ENCODE peak calls at places on chromosomes 3 and 15, in four cellular contexts. B, F, Q and N are unnamed samples.

GRCh38 chr3:124119056-124119721 is 127.3 kb upstream of the ROPN1 start:
- DNase-seq in Q (no peak), F (no peak), B (no peak), N (no peak)

GRCh38 chr3:20041197-20041780 is 1.0 kb downstream of the KAT2B start:
- DNase-seq in Q (peak; percentile 61), F (peak; percentile 91), B (peak; percentile 87), N (peak; percentile 92)

GRCh38 chr3:72307438-72308105 is 522.6 kb upstream of the PROK2 start:
- DNase-seq in Q (no peak), B (no peak), F (no peak), N (no peak)

GRCh38 chr3:133932009-133932408 is 36.3 kb upstream of the RAB6B start:
- DNase-seq in B (no peak), Q (no peak), F (no peak), N (peak; percentile 56)

GRCh38 chr3:50297384-50297775 is 1.8 kb downstream of the HYAL3 start:
- DNase-seq in Q (no peak), F (no peak), B (no peak), N (no peak)

GRCh38 chr3:40602778-40603385 is 78.1 kb downstream of the ZNF621 start:
- DNase-seq in F (no peak), Q (no peak), B (no peak), N (no peak)

GRCh38 chr3:9703736-9704342 is at the start of gene CPNE9:
- DNase-seq in F (peak; percentile 87), Q (no peak), B (no peak), N (no peak)

GRCh38 chr3:55160241-55160877 is 232.5 kb upstream of the LRTM1 start:
- DNase-seq in F (no peak), Q (no peak), B (peak; percentile 27), N (peak; percentile 60)

GRCh38 chr3:88334187-88334868 is 184.6 kb downstream of the C3orf38 start:
- DNase-seq in B (no peak), Q (no peak), F (no peak), N (no peak)

GRCh38 chr3:129592362-129593150 is 13.9 kb downstream of the PLXND1 start:
- DNase-seq in B (no peak), Q (no peak), F (peak; percentile 87), N (peak; percentile 88)

GRCh38 chr3:113261996-113262665 is 50.8 kb downstream of the BOC start:
- DNase-seq in B (no peak), F (no peak), Q (peak; percentile 15), N (no peak)

GRCh38 chr3:171230857-171231256 is 204.3 kb upstream of the SLC2A2 start:
- DNase-seq in B (no peak), Q (no peak), F (no peak), N (no peak)

GRCh38 chr15:56174649-56175048 is 69.0 kb downstream of the RFX7 start:
- DNase-seq in B (no peak), F (no peak), Q (no peak), N (no peak)

GRCh38 chr15:56180851-56181250 is 62.8 kb downstream of the RFX7 start:
- DNase-seq in Q (no peak), F (no peak), B (no peak), N (no peak)

DNA sequence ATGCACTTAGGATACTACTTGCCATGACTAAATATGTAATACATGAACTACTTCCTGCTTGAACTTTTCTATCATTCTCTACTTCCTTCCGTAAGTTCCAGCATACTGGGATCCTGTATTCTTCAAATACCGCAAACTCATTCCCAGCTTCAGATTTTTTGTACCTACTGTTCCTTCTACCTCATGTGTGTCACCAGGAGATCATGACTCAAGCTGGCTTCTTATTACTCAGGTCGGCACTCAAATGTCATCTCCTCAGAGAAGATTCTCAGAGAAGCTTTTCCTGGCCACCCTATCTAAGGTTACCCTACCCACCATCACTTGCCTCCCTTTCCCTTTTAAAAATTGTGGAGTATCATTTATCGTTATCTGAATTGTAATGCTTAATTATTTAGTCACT is 66.7 kb downstream of the RFX7 start:
- DNase-seq in B (no peak), F (no peak), Q (no peak), N (no peak)
- TF ChIP-seq POLR2AphosphoS5 in B (no peak), F (no peak), Q (no peak), N (no peak)

GRCh38 chr15:40872791-40873526 is 1.1 kb downstream of the RHOV start:
- DNase-seq in Q (no peak), B (no peak), F (peak; percentile 76), N (no peak)

GRCh38 chr15:40875996-40876740 is 2.1 kb upstream of the RHOV start:
- DNase-seq in F (no peak), B (no peak), Q (no peak), N (no peak)

GRCh38 chr15:40871749-40872617 is 2.1 kb downstream of the RHOV start:
- DNase-seq in F (no peak), B (peak; percentile 85), Q (no peak), N (no peak)

GRCh38 chr15:40870716-40871115 is 3.3 kb downstream of the RHOV start:
- DNase-seq in Q (no peak), B (no peak), F (no peak), N (no peak)

DNA sequence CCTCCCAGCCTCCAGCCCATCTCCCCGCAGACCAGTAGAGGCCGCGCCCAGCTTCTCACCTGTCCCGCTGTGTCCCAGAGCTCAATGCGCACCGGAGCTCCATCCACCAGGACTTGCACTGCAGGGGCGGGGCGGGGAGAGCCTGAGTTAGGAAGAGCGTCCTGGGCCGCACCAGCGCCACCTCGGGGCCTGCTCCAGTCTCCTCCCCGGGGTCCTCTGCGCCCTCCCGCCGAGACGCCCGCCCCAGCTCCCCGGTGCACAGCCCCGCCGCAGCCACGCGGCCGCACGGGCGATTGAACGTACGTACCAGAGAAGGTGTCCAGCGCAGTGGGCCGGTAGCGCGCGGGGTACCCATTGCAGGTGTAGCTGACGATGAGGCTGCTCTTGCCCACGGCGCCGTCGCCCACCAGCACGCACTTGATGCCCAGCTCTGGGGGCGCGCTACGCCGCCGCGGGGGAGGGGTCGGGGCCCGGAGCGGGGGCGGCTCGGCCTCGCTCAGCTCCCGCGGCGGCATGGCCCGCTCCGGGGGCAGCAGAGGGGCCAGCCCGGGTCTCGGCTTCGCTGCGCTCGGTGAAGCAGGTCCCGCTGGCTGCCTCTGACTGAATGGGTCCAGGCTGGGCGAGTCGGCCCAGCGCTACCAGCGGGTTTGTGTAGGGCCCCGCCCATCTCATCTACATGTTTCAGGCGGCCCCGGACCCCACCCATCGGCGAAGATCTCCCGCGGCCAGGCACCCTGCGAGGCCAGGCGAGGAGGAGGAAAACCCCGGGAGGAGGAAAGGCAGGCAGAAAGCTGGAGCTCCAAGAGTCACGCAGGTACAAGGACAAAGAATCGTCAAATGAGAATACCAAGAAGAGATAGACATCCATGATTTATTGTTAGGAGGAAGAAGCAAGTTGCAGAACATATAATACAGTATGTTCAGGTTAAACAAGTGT is at the start of gene RHOV:
- DNase-seq in B (peak; percentile 82), Q (peak; percentile 62), F (peak; percentile 90), N (peak; percentile 80)
- H3K27ac ChIP-seq in B (peak within 1 kb of the TSS; percentile 67), Q (no peak within 1 kb of the TSS), F (peak within 1 kb of the TSS; percentile 58), N (peak within 1 kb of the TSS; percentile 92)

DNA sequence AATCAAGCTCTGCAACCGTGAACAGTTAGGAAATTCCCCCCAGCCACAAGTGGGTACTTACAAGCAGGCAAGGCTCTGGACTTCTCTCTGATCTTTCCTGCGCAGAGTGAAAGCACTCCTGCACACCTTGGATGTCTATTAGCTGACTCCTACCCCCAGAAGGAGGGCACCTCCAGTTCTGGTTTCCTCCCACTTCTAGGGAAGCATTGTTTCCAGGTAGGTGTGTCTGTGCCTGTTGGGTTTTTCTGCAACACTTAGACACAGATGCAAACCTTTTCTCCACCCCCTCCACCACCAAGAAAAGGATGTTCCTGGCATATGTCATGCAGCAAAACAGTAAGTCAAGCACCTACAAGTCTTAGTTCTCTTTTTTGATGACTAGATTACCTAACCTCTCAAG is at the start of gene ZBED2:
- DNase-seq in F (no peak), B (no peak), Q (no peak), N (no peak)
- TF ChIP-seq EP300 in F (no peak), B (no peak), Q (no peak), N (no peak)

GRCh38 chr15:100897873-100898490 is 18.4 kb downstream of the ALDH1A3 start:
- DNase-seq in F (peak; percentile 76), Q (no peak), B (no peak), N (no peak)
- TF ChIP-seq POLR2AphosphoS5 in F (no peak), Q (no peak), B (no peak), N (no peak)

GRCh38 chr15:91865486-91865885 is 12.0 kb downstream of the SLCO3A1 start:
- DNase-seq in Q (no peak), B (no peak), F (no peak), N (no peak)

GRCh38 chr15:91866971-91867372 is 13.5 kb downstream of the SLCO3A1 start:
- DNase-seq in F (peak; percentile 73), Q (no peak), B (no peak), N (peak; percentile 75)

GRCh38 chr15:91865903-91866302 is 12.4 kb downstream of the SLCO3A1 start:
- DNase-seq in Q (no peak), F (no peak), B (no peak), N (no peak)

GRCh38 chr15:91866371-91866905 is 12.9 kb downstream of the SLCO3A1 start:
- DNase-seq in F (no peak), Q (no peak), B (no peak), N (no peak)

GRCh38 chr15:91867581-91868026 is 14.1 kb downstream of the SLCO3A1 start:
- DNase-seq in F (peak; percentile 86), Q (no peak), B (peak; percentile 81), N (no peak)
- H3K27ac ChIP-seq in F (peak overlapping the region; percentile 80), Q (no peak overlapping the region), B (peak overlapping the region; percentile 86), N (peak overlapping the region; percentile 88)

DNA sequence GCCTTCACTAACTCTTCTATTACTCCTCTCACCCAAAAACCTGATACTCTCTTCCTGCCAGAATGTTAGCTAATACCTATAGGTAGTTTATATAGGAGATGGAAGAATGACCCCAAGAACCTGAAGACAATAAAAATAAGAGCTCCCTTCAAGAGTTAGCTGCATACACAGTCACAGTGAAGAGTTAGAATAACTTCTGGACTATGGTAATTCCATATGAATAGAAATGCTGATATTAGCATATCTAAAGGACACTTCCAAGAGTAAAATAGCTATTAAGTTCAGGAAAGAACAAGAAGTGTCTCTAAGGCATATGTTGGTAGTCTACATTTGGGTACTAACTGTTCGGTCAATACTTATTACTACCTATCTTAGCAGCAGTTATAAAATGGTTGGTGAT is 134.2 kb downstream of the VGLL3 start:
- DNase-seq in F (no peak), B (no peak), Q (no peak), N (no peak)
- TF ChIP-seq EP300 in F (no peak), B (no peak), Q (no peak), N (no peak)

GRCh38 chr3:76324101-76324500 is 538.8 kb upstream of the ZNF717 start:
- DNase-seq in B (no peak), F (no peak), Q (no peak), N (no peak)
- TF ChIP-seq POLR2AphosphoS5 in B (no peak), F (no peak), Q (no peak), N (no peak)

DNA sequence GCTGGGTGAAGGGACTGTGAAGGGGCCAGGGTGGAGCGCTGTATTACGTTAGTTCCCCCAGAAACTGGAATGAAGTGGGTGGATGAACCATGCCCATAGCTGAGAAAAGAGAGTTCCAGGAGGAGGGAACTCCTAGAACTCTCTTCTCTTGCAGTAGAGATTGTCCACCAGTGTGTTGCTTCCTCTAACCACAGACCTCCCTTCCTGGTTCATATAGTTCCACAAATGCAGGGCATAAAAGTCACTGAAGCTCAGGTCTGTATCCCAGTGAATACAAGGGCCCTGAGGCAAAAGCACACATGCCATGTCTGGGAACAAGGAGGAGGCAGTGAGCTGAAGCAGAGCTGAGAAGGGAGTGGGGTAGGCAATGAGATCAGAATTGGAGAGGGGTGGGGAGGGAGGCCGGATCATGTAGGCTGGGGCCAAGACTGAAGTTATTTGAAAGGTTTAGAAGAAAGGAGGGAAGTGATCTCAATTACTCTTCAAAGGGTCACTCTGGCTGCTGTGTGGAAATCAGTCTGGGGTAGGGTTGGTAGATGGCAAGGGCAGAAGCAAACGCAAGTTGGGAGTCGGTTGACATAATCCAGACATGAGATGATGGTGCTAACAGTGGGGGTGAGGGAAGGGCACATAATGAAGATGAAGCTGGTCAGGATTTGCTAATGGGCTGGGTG is 6.5 kb downstream of the A4GNT start:
- DNase-seq in F (no peak), B (no peak), Q (no peak), N (no peak)
- H3K27ac ChIP-seq in F (peak overlapping the region; percentile 59), B (no peak overlapping the region), Q (no peak overlapping the region), N (peak overlapping the region; percentile 14)